ENCODE peak calls at places on chromosomes 6 and 20, in five cellular contexts. E is GM12865, G is A673, R is fibroblast of lung, T is fibroblast of the aortic adventitia. U is an unnamed sample.

GRCh38 chr20:4672948-4673347 is 48.8 kb upstream of the PRND start:
- DNase-seq in E (no peak), G (no peak), R (no peak), T (no peak), U (no peak)

GRCh38 chr6:5570641-5571040 is 309.3 kb downstream of the FARS2 start:
- DNase-seq in E (no peak), G (no peak), R (no peak), T (no peak), U (no peak)

GRCh38 chr20:1667510-1668085 is 10.0 kb upstream of the SIRPG start:
- DNase-seq in E (no peak), G (no peak), R (no peak), T (no peak), U (no peak)

GRCh38 chr6:149060985-149061760 is 256.3 kb upstream of the TAB2 start:
- DNase-seq in E (no peak), G (no peak), R (peak), T (peak), U (peak)

GRCh38 chr6:139732451-139732850 is 358.0 kb upstream of the CITED2 start:
- DNase-seq in E (no peak), G (no peak), R (peak), T (peak), U (peak)

GRCh38 chr20:34302312-34302722 is 838 bp downstream of the AHCY start:
- DNase-seq in E (peak), G (no peak), R (peak), T (peak), U (no peak)

GRCh38 chr20:35320396-35321126 is 28.3 kb upstream of the FAM83C start:
- DNase-seq in E (no peak), G (no peak), R (peak), T (peak), U (no peak)

GRCh38 chr6:149054559-149055194 is 262.8 kb upstream of the TAB2 start:
- DNase-seq in E (peak), G (no peak), R (peak), T (no peak), U (no peak)

GRCh38 chr6:89357390-89357789 is 4.9 kb upstream of the UBE2J1 start:
- DNase-seq in E (peak), G (no peak), R (no peak), T (no peak), U (peak)

GRCh38 chr20:59141818-59142581 is 21.6 kb upstream of the ZNF831 start:
- DNase-seq in E (no peak), G (peak), R (no peak), T (no peak), U (no peak)

GRCh38 chr6:20438462-20439070 is 36.9 kb downstream of the E2F3 start:
- DNase-seq in E (no peak), G (peak), R (no peak), T (peak), U (no peak)

GRCh38 chr6:3884007-3884745 is 35.0 kb downstream of the FAM50B start:
- DNase-seq in E (no peak), G (peak), R (peak), T (peak), U (peak)

GRCh38 chr20:34997171-34997570 is 41.5 kb downstream of the MYH7B start:
- DNase-seq in E (no peak), G (no peak), R (no peak), T (no peak), U (no peak)

GRCh38 chr6:42764883-42765653 is 16.8 kb upstream of the BICRAL start:
- DNase-seq in E (no peak), G (no peak), R (no peak), T (peak), U (no peak)